ENCODE peak calls at places on chromosomes 1 and 21, in four cellular contexts. Z is MV-4-11, J is GM03348, C is prostate gland. K is an unnamed sample.

GRCh38 chr1:54108156-54108555 is 44.6 kb downstream of the CDCP2 start:
- DNase-seq in Z (no peak), J (no peak), C (no peak), K (no peak)

GRCh38 chr1:181126289-181126688 is 37.8 kb downstream of the IER5 start:
- DNase-seq in Z (no peak), J (no peak), C (no peak), K (no peak)

GRCh38 chr21:41776778-41777177 is 9.9 kb upstream of the RIPK4 start:
- DNase-seq in Z (no peak), J (no peak), C (no peak), K (no peak)

GRCh38 chr1:1758059-1758621 is 20.1 kb downstream of the NADK start:
- DNase-seq in Z (no peak), J (no peak), C (no peak), K (no peak)

GRCh38 chr1:174243451-174244000 is 84.2 kb downstream of the RABGAP1L start:
- DNase-seq in Z (no peak), J (no peak), C (no peak), K (no peak)

GRCh38 chr1:77876884-77877283 is 11.5 kb upstream of the NEXN start:
- DNase-seq in Z (no peak), J (peak), C (no peak), K (no peak)

GRCh38 chr21:37665230-37666024 is 250.8 kb downstream of the KCNJ6 start:
- DNase-seq in Z (no peak), J (no peak), C (no peak), K (no peak)

GRCh38 chr1:230414694-230415093 is 11.4 kb downstream of the PGBD5 start:
- DNase-seq in Z (no peak), J (no peak), C (no peak), K (no peak)

GRCh38 chr1:221575605-221576004 is 166.3 kb downstream of the DUSP10 start:
- DNase-seq in Z (no peak), J (no peak), C (no peak), K (no peak)

GRCh38 chr1:184947497-184948256 is 26.6 kb downstream of the NIBAN1 start:
- DNase-seq in Z (no peak), J (no peak), C (no peak), K (no peak)

GRCh38 chr1:26739251-26739914 is 43.6 kb downstream of the ARID1A start:
- DNase-seq in Z (no peak), J (no peak), C (no peak), K (no peak)

GRCh38 chr1:20932437-20932977 is 145.4 kb upstream of the HP1BP3 start:
- DNase-seq in Z (peak), J (no peak), C (no peak), K (peak)

GRCh38 chr1:46285730-46286477 is 17.5 kb downstream of the LRRC41 start:
- DNase-seq in Z (peak), J (no peak), C (no peak), K (no peak)

GRCh38 chr1:152013664-152014237 is 20.1 kb upstream of the S100A10 start:
- DNase-seq in Z (peak), J (peak), C (peak), K (peak)

GRCh38 chr1:11833497-11833896 is 14.1 kb downstream of the NPPA start:
- DNase-seq in Z (no peak), J (no peak), C (no peak), K (no peak)

GRCh38 chr21:44758781-44759627 is 42.6 kb downstream of the UBE2G2 start:
- DNase-seq in Z (no peak), J (no peak), C (no peak), K (no peak)

GRCh38 chr1:161021959-161022332 is 994 bp upstream of the F11R start:
- DNase-seq in Z (no peak), J (no peak), C (no peak), K (no peak)

GRCh38 chr1:44347280-44347679 is 7.8 kb downstream of the ERI3 start:
- DNase-seq in Z (no peak), J (peak), C (no peak), K (no peak)

GRCh38 chr1:9239622-9240401 is 5.2 kb downstream of the H6PD start:
- DNase-seq in Z (peak), J (no peak), C (no peak), K (peak)

GRCh38 chr1:232921416-232921815 is 29.0 kb upstream of the NTPCR start:
- DNase-seq in Z (peak), J (no peak), C (no peak), K (no peak)

GRCh38 chr1:99131541-99131940 is 126.9 kb upstream of the PLPPR5 start:
- DNase-seq in Z (no peak), J (no peak), C (no peak), K (no peak)

GRCh38 chr1:224182057-224182865 is 779 bp upstream of the DEGS1 start:
- DNase-seq in Z (peak), J (no peak), C (no peak), K (no peak)

GRCh38 chr1:48555271-48555670 is 83.3 kb upstream of the SPATA6 start:
- DNase-seq in Z (no peak), J (no peak), C (no peak), K (no peak)

GRCh38 chr1:17403081-17403480 is 31.1 kb downstream of the PADI6 start:
- DNase-seq in Z (no peak), J (no peak), C (peak), K (no peak)

GRCh38 chr1:46137901-46138300 is 5.5 kb upstream of the PIK3R3 start:
- DNase-seq in Z (no peak), J (peak), C (no peak), K (no peak)

GRCh38 chr1:234953655-234954420 is 174.8 kb downstream of the TOMM20 start:
- DNase-seq in Z (no peak), J (no peak), C (no peak), K (no peak)

GRCh38 chr1:239247299-239247698 is 139.1 kb upstream of the CHRM3 start:
- DNase-seq in Z (no peak), J (no peak), C (no peak), K (no peak)

GRCh38 chr1:205199090-205199930 is 12.2 kb downstream of the DSTYK start:
- DNase-seq in Z (peak), J (no peak), C (no peak), K (peak)

GRCh38 chr1:185567006-185567405 is 167.2 kb upstream of the HMCN1 start:
- DNase-seq in Z (peak), J (peak), C (no peak), K (peak)

GRCh38 chr1:26894263-26894662 is 4.2 kb upstream of the GPN2 start:
- DNase-seq in Z (no peak), J (no peak), C (no peak), K (no peak)

GRCh38 chr1:165619647-165620151 is 11.3 kb upstream of the MGST3 start:
- DNase-seq in Z (no peak), J (no peak), C (no peak), K (no peak)

GRCh38 chr1:231800071-231800470 is 173.5 kb downstream of the DISC1 start:
- DNase-seq in Z (peak), J (peak), C (no peak), K (no peak)

K was measured in KBM-7.